ENCODE peak calls at places on chromosomes 4 and X, in eight cellular contexts. Q is cardiac muscle cell, N is tibial nerve, Z is thoracic aorta, I is H9, V is sigmoid colon, A is left lung, R is GM23338. P is an unnamed sample. For H3K4me1, the result is how much of the 10 kb centered on the place peaks cover.

GRCh38 chr4:128039568-128039967 is 21.5 kb upstream of the LARP1B start:
- DNase-seq in Q (no peak), I (no peak), Z (no peak), R (no peak), A (no peak), V (no peak), N (no peak), P (no peak)

GRCh38 chrX:85828771-85829170 is 218.6 kb downstream of the CHM start:
- DNase-seq in R (no peak), V (no peak), N (no peak), Z (no peak), Q (no peak), I (no peak), A (no peak), P (no peak)

GRCh38 chr4:120753854-120754253 is 168.7 kb downstream of the PRDM5 start:
- DNase-seq in Z (no peak), I (no peak), V (no peak), N (no peak), A (no peak), R (no peak), Q (peak), P (no peak)

GRCh38 chr4:4871267-4872147 is 12.0 kb downstream of the MSX1 start:
- DNase-seq in A (no peak), V (no peak), N (no peak), Q (no peak), I (no peak), R (peak), Z (no peak), P (no peak)

GRCh38 chr4:177220376-177220775 is 89.3 kb upstream of the NEIL3 start:
- DNase-seq in Z (no peak), V (no peak), I (no peak), R (no peak), Q (no peak), A (no peak), N (no peak), P (no peak)

GRCh38 chrX:85112270-85112669 is 108.6 kb downstream of the APOOL start:
- DNase-seq in V (no peak), N (no peak), Z (no peak), I (no peak), R (no peak), A (no peak), Q (no peak), P (no peak)

GRCh38 chrX:53288173-53288572 is 6.8 kb upstream of the IQSEC2 start:
- DNase-seq in V (no peak), Q (peak), Z (no peak), R (peak), I (peak), A (no peak), N (no peak), P (peak)

GRCh38 chr4:181078236-181078635 is 1165.0 kb upstream of the TENM3 start:
- DNase-seq in V (no peak), R (no peak), A (no peak), Q (no peak), N (no peak), I (no peak), Z (no peak), P (no peak)

GRCh38 chr4:73776363-73776762 is 36.0 kb downstream of the CXCL8 start:
- DNase-seq in N (peak), R (no peak), Z (peak), I (no peak), A (no peak), V (peak), Q (no peak), P (no peak)

GRCh38 chrX:71992711-71993110 is 82.1 kb downstream of the NHSL2 start:
- DNase-seq in V (no peak), I (no peak), N (no peak), Q (no peak), Z (no peak), R (no peak), A (no peak), P (no peak)

GRCh38 chr4:99815597-99816011 is 1.0 kb upstream of the DAPP1 start:
- DNase-seq in R (peak), Q (no peak), N (no peak), I (peak), Z (no peak), V (no peak), A (no peak), P (no peak)

GRCh38 chr4:663046-663437 is 11.0 kb downstream of the ATP5ME start:
- DNase-seq in A (peak), I (no peak), R (no peak), Z (no peak), N (no peak), V (no peak), Q (no peak), P (no peak)

GRCh38 chrX:68113837-68114572 is 319.3 kb downstream of the OPHN1 start:
- DNase-seq in Z (no peak), Q (no peak), A (no peak), V (no peak), I (no peak), R (no peak), N (no peak), P (no peak)

GRCh38 chr4:5928241-5928640 is 35.4 kb upstream of the CRMP1 start:
- DNase-seq in Z (no peak), V (no peak), N (no peak), A (no peak), R (no peak), I (no peak), Q (no peak), P (no peak)

GRCh38 chrX:69065451-69065850 is 99.8 kb downstream of the PJA1 start:
- DNase-seq in R (no peak), Q (no peak), N (no peak), Z (no peak), I (peak), V (no peak), A (no peak), P (no peak)

GRCh38 chr4:173763374-173763773 is 233.3 kb upstream of the HAND2 start:
- DNase-seq in V (no peak), I (no peak), A (no peak), R (no peak), Q (no peak), Z (no peak), N (no peak), P (no peak)

GRCh38 chrX:20500171-20500865 is 233.6 kb upstream of the RPS6KA3 start:
- DNase-seq in Z (no peak), V (no peak), A (no peak), Q (no peak), I (no peak), N (no peak), R (peak), P (no peak)

GRCh38 chrX:68912113-68912980 is 83.5 kb downstream of the EFNB1 start:
- DNase-seq in Q (peak), I (peak), A (no peak), N (no peak), Z (no peak), R (peak), V (no peak), P (no peak)

GRCh38 chrX:150933945-150934350 is 35.5 kb upstream of the CD99L2 start:
- DNase-seq in I (no peak), Z (no peak), A (no peak), Q (no peak), R (no peak), V (no peak), N (no peak), P (no peak)

GRCh38 chr4:105709081-105709450 is 482 bp downstream of the GSTCD start:
- DNase-seq in N (peak), R (peak), Q (peak), A (no peak), I (no peak), V (no peak), Z (no peak), P (no peak)

GRCh38 chr4:89156515-89156914 is 45.2 kb downstream of the TIGD2 start:
- DNase-seq in I (no peak), R (no peak), Q (no peak), V (no peak), N (no peak), A (no peak), Z (no peak), P (no peak)

GRCh38 chr4:99801005-99801699 is 15.5 kb upstream of the DAPP1 start:
- DNase-seq in Q (no peak), V (no peak), R (no peak), A (no peak), I (no peak), N (no peak), Z (no peak), P (no peak)

DNA sequence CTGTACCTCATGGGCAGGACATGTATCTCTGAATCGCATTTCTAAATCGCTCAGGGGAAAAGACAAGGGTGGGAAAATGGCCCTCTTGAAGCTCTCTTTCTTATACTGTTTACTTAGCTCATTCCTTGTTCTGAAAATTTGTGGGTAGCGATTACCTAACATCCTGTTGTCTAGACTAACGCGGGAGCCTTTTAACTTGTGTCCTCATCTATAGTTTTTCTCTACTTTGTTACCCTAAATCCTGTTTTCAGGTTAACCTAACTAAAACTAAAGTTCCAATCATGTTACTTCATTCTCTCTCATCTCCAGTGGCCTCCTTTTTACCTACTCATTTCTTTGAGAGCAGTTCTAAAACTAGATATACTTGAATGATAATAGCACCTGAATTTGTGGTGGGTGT is 45.0 kb downstream of the SNX25 start:
- DNase-seq in V (no peak), Q (no peak), R (peak), A (no peak), I (no peak), N (no peak), Z (no peak), P (no peak)
- H3K4me1 ChIP-seq in V (under half), Q (under half), R (under half), A (under half), I (under half), N (under half), Z (under half), P (under half)

GRCh38 chr4:66169341-66169740 is 499.1 kb upstream of the EPHA5 start:
- DNase-seq in N (no peak), Z (no peak), V (no peak), A (no peak), Q (peak), R (peak), I (no peak), P (no peak)
- TF ChIP-seq CTCF in N (no peak), Z (no peak), V (no peak), A (no peak), Q (peak), R (peak), I (peak), P (no peak)

GRCh38 chr4:158835456-158836369 is 66.9 kb downstream of the FNIP2 start:
- DNase-seq in A (no peak), V (no peak), N (no peak), Q (no peak), Z (no peak), I (peak), R (no peak), P (peak)
- H3K27ac ChIP-seq in A (no peak), V (no peak), N (no peak), Q (no peak), Z (no peak), I (no peak), R (no peak), P (peak)

GRCh38 chr4:124883642-124884041 is 171.1 kb upstream of the ANKRD50 start:
- DNase-seq in N (no peak), Z (no peak), Q (no peak), I (no peak), V (no peak), A (no peak), R (no peak), P (no peak)
- H3K4me1 ChIP-seq in N (under half), Z (under half), Q (under half), I (under half), V (under half), A (under half), R (under half), P (under half)

GRCh38 chrX:16212436-16212835 is 45.2 kb downstream of the MAGEB17 start:
- DNase-seq in N (no peak), A (no peak), Z (no peak), I (peak), V (no peak), Q (peak), R (peak), P (no peak)
- TF ChIP-seq CTCF in N (no peak), A (no peak), Z (no peak), I (peak), V (no peak), Q (peak), R (peak), P (no peak)

GRCh38 chr4:52950226-52950625 is 88.1 kb downstream of the RASL11B start:
- DNase-seq in V (no peak), Z (no peak), N (no peak), R (peak), A (no peak), I (no peak), Q (no peak), P (no peak)

GRCh38 chr4:52954771-52955170 is 92.7 kb downstream of the RASL11B start:
- DNase-seq in V (no peak), N (no peak), A (no peak), Q (no peak), R (no peak), Z (no peak), I (no peak), P (no peak)

GRCh38 chr4:52951016-52951415 is 88.9 kb downstream of the RASL11B start:
- DNase-seq in Z (no peak), V (no peak), I (no peak), N (no peak), R (no peak), Q (no peak), A (no peak), P (no peak)

GRCh38 chr4:52949336-52949735 is 87.2 kb downstream of the RASL11B start:
- DNase-seq in N (no peak), V (no peak), Q (no peak), A (no peak), Z (no peak), I (no peak), R (no peak), P (no peak)

DNA sequence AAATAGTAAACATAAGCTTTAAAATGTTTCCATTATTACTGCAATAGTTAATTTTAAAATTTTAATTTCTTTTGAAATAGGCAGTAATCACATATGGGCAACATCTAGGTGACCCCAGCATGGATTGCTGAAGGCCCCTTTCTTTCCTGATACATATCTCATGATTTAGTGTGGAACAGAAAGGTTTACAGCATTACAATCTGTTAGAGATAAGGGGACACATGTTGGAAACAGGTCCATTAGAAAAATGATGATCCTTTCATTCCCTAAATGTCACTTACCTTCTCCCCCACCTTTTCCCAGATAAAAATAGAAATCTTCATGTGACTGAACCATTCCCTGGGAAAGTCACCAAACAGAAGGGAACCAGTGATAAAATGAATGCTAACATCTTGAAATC is 90.4 kb downstream of the RASL11B start:
- DNase-seq in I (no peak), N (no peak), R (no peak), Q (no peak), A (no peak), V (no peak), Z (no peak), P (no peak)
- H3K27ac ChIP-seq in I (no peak), N (no peak), R (no peak), Q (peak), A (no peak), V (no peak), Z (no peak), P (no peak)

GRCh38 chr4:104487105-104487504 is 7.6 kb downstream of the CXXC4 start:
- DNase-seq in Z (no peak), A (no peak), N (no peak), R (peak), Q (peak), I (no peak), V (no peak), P (no peak)
- H3K4me1 ChIP-seq in Z (under half), A (under half), N (under half), R (under half), Q (under half), I (under half), V (under half), P (under half)

GRCh38 chr4:22434895-22435294 is 81.0 kb downstream of the ADGRA3 start:
- DNase-seq in I (peak), Q (peak), V (no peak), N (no peak), Z (no peak), R (peak), A (no peak), P (no peak)
- TF ChIP-seq CTCF in I (peak), Q (peak), V (no peak), N (no peak), Z (no peak), R (peak), A (no peak), P (peak)

DNA sequence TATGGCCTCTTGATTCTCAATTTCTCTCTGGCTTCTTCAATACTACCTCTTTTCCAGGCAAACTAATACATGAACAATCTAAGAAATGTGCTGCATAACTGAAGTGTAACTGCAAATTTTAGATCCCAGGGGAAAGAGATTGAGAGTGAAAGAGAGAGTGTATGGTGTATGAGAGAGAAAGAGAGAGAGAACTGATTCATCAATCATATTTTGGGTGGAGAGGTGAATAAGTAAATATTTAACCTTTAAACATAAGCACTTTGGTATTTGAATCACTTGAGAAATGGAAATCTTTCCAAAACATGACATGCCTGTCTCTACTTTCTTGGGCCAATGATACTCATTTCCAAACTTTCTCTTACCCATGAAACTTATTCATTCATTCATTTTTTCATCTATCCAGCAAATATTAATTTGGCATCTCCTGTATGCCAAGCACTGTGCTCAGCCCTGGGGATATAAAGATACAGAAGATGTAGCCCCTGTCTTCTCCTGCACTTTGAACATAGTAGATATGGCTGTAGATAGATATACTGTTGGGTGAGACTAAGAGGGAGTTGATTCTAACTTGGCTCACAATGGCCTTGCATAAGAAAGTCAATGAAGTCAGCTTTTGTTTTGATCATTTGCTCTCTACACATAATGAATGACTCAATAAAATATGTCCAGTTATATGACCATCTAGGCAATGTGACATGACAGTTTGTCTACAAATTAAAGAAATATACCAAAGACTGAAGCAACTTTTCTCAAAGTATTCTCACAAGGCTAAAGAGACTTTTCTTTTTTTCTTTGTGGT is 147.4 kb upstream of the DIPK2B start:
- DNase-seq in I (no peak), V (no peak), Q (no peak), R (no peak), N (no peak), Z (no peak), A (no peak), P (no peak)
- H3K27ac ChIP-seq in I (no peak), V (no peak), Q (no peak), R (no peak), N (no peak), Z (no peak), A (no peak), P (no peak)

DNA sequence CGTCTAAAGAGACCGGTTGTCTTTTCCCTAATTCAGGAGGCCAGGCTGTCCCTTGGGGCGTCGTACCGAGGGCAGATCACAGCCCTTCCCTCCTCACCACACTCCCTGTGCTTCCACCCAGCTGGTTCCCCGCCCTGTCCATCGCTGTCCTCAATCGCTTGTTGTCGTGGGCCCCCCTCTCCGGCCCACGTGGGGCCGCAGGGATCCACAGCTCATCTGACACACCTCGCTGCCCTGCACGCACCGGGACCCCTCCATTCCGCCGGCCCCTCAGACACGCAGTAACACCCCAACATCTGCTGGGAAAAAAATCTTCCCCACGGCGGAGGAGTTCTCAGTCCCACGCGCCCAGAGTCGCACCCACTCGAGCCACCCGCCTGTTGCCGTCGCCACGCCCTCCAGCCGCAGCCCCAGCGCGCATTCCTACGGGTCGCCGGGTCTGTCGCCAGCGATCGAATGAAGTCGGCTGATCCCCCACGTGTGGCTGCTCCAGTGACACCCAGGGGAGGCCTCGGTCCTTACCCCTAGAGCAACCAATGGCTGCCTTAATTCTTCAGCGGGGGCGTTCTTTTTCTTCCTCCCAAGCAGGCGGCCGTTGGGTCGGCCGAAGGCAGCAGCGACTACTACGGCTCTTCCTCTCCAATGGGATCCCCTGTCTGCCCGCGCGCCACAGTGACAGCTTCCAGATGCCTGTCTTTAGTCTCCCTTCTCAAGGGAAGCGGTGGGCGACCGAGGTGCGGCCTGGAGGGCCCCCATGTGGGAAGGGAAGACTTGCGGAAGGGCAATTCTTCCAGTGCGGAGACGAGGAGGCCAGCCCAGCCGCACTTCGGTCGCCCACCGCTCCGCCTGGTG is 885 bp upstream of the SEPTIN11 start:
- DNase-seq in Q (peak), R (peak), I (peak), V (peak), A (peak), N (peak), Z (peak), P (peak)
- H3K4me1 ChIP-seq in Q (under half), R (under half), I (under half), V (under half), A (under half), N (under half), Z (under half), P (under half)

P was measured in psoas muscle.